ENCODE peak calls at places on chromosomes 12 and 14, in nine cellular contexts. X is GM10248; M is SJCRH30; U is NCI-H460; V is stimulated activated CD4-positive, alpha-beta T cell treated with anti-CD3 and anti-CD28 coated beads, Interleukin-1b, Interleukin-23, amount 100 ng/mL, for 4 hours; D is activated T-cell treated with anti-CD3 and anti-CD28 coated beads, Interleukin-2, amount 50 U/mL, for 24 hours; S is GM04504; Y is stimulated activated CD8-positive, alpha-beta memory T cell treated with anti-CD3 and anti-CD28 coated beads, Interleukin-4, amount 100 ng/mL, for 4 hours; Q is body of pancreas. C is an unnamed sample.
A peak's percentile ranks its signal among the peaks of the same experiment; 100 is the strongest.

GRCh38 chr14:104895786-104896642 is 28.7 kb upstream of the PLD4 start:
- DNase-seq in V (no peak), S (no peak), D (peak; percentile 25), U (no peak), M (peak; percentile 54), Y (no peak), X (no peak), Q (peak; percentile 93), C (no peak)

GRCh38 chr14:88191605-88192004 is 131.5 kb downstream of the KCNK10 start:
- DNase-seq in D (no peak), X (no peak), Y (no peak), M (no peak), U (no peak), S (no peak), Q (no peak), V (no peak), C (no peak)

GRCh38 chr12:51667269-51667668 is 76.2 kb downstream of the SCN8A start:
- DNase-seq in X (no peak), S (no peak), M (no peak), D (no peak), Y (no peak), U (no peak), Q (no peak), V (no peak), C (no peak)

GRCh38 chr14:75711796-75712211 is 50.8 kb downstream of the TTLL5 start:
- DNase-seq in D (no peak), M (peak; percentile 86), U (no peak), S (peak; percentile 78), V (no peak), Q (peak; percentile 90), Y (no peak), X (peak; percentile 13), C (peak; percentile 42)

GRCh38 chr12:56128669-56129209 is 672 bp downstream of the ESYT1 start:
- DNase-seq in D (no peak), S (no peak), U (no peak), X (peak; percentile 25), V (no peak), Y (no peak), Q (no peak), M (peak; percentile 22), C (no peak)

GRCh38 chr14:44404599-44405349 is 102.3 kb downstream of the FSCB start:
- DNase-seq in V (no peak), Y (no peak), U (no peak), M (no peak), X (no peak), D (no peak), Q (no peak), S (no peak), C (no peak)

GRCh38 chr12:57816001-57816854 is 2.3 kb downstream of the AVIL start:
- DNase-seq in D (no peak), V (no peak), X (no peak), U (no peak), S (no peak), Q (no peak), Y (no peak), M (peak; percentile 67), C (no peak)

GRCh38 chr12:113359133-113359938 is 949 bp downstream of the PLBD2 start:
- DNase-seq in X (no peak), M (no peak), V (no peak), Q (peak; percentile 30), Y (no peak), D (no peak), U (no peak), S (peak; percentile 50), C (no peak)

GRCh38 chr12:28629691-28630090 is 439.4 kb downstream of the CCDC91 start:
- DNase-seq in D (no peak), U (no peak), Q (no peak), M (no peak), Y (no peak), X (no peak), S (no peak), V (no peak), C (no peak)

GRCh38 chr14:105136401-105137322 is 31.9 kb downstream of the JAG2 start:
- DNase-seq in D (no peak), U (no peak), V (no peak), X (no peak), Y (no peak), S (no peak), M (no peak), Q (no peak), C (no peak)

GRCh38 chr14:89740241-89740640 is 214.3 kb downstream of the EFCAB11 start:
- DNase-seq in X (no peak), M (no peak), Y (no peak), V (no peak), Q (no peak), U (no peak), S (no peak), D (no peak), C (no peak)

GRCh38 chr12:109927622-109928021 is 27.5 kb downstream of the TCHP start:
- DNase-seq in D (peak; percentile 48), S (no peak), U (peak; percentile 58), Q (peak; percentile 53), X (peak; percentile 71), V (peak; percentile 21), Y (no peak), M (no peak), C (no peak)

C was measured in AG09319.